ENCODE peak calls at places on chromosomes 11 and 22, in nine cellular contexts. E is bronchial epithelial cell, Y is Caco-2, R is lower lobe of right lung, P is cardiac fibroblast, D is brain microvascular endothelial cell, H is transverse colon, Q is cardiac muscle cell, I is pancreas. U is an unnamed sample.

GRCh38 chr22:22571429-22571828 is 12.4 kb upstream of the PRAME start:
- DNase-seq in E (no peak), Y (no peak), R (no peak), P (no peak), D (no peak), H (no peak), Q (no peak), I (no peak), U (no peak)

GRCh38 chr11:107696140-107696539 is 15.7 kb downstream of the SLN start:
- DNase-seq in E (peak; percentile 93), Y (no peak), R (no peak), P (peak; percentile 90), D (peak; percentile 84), H (no peak), Q (no peak), I (no peak), U (no peak)

GRCh38 chr11:126345759-126346585 is 9.5 kb upstream of the ST3GAL4 start:
- DNase-seq in E (peak; percentile 65), Y (no peak), R (no peak), P (peak; percentile 89), D (peak; percentile 74), H (no peak), Q (no peak), I (peak; percentile 69), U (peak; percentile 43)

GRCh38 chr11:6926208-6927029 is at the start of gene ZNF215:
- DNase-seq in E (peak; percentile 81), Y (no peak), R (peak; percentile 87), P (peak; percentile 89), D (peak; percentile 83), H (peak; percentile 89), Q (peak; percentile 78), I (peak; percentile 78), U (peak; percentile 29)

GRCh38 chr11:69293819-69294505 is at the start of gene MYEOV:
- DNase-seq in E (peak; percentile 46), Y (peak; percentile 73), R (peak; percentile 59), P (no peak), D (no peak), H (peak; percentile 81), Q (no peak), I (peak; percentile 61), U (peak; percentile 93)

GRCh38 chr11:6647282-6647679 is 8.3 kb downstream of the DCHS1 start:
- DNase-seq in E (no peak), Y (no peak), R (no peak), P (peak; percentile 52), D (peak; percentile 29), H (no peak), Q (no peak), I (peak; percentile 11), U (no peak)

GRCh38 chr11:67504950-67505561 is at the start of gene PITPNM1:
- DNase-seq in E (peak; percentile 50), Y (peak; percentile 83), R (peak; percentile 83), P (peak; percentile 70), D (no peak), H (peak; percentile 89), Q (peak; percentile 68), I (peak; percentile 88), U (peak; percentile 81)

GRCh38 chr11:134613646-134614045 is 201.6 kb upstream of the B3GAT1 start:
- DNase-seq in E (no peak), Y (no peak), R (no peak), P (no peak), D (no peak), H (no peak), Q (no peak), I (no peak), U (no peak)

GRCh38 chr11:69292221-69292648 is 1.7 kb upstream of the MYEOV start:
- DNase-seq in E (no peak), Y (no peak), R (peak; percentile 54), P (no peak), D (no peak), H (peak; percentile 50), Q (no peak), I (no peak), U (peak; percentile 24)

DNA sequence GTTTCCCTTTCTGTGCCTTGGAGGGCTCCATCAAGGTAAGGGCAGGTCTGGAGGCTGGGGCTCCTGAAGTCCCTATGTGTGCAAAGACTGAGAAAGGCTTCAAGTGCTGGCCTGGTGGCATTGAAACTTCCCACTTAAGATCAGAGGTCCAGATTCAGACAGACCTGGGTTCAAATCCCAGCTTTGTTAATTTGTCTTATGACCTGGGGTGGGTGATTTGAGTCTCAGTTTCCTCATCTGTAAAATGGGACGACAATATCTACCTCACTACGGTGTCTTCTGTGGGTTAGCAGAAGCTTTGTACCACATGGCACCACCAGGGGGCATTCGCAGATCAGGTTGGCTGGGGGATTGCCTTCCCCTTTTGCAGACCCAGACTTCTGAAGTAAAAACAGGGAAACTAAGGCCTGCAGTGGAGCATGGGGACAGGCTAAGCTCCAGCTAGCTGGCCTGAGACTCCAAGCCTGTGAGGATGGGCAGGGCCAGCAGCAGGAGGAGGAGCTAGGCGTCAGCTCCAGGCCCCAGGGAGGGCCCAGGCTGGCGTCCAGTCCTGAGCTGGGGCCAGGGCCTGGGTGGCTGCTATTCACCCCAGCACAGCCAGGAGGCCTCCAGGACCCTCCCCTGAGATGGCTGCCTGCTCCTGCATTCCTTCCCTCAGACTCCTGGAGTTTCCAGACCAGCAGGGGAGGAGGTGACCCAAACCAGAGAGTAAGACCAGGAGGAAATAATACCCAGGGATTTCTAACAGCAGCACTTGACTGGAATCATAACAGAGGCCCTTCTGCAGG is 1.5 kb downstream of the CASTOR1 start:
- DNase-seq in E (peak; percentile 82), Y (peak; percentile 90), R (peak; percentile 90), P (peak; percentile 97), D (peak; percentile 81), H (peak; percentile 90), Q (peak; percentile 91), I (peak; percentile 86), U (peak; percentile 87)
- TF ChIP-seq CTCF in E (peak; percentile 56), Y (peak; percentile 59), R (peak; percentile 79), P (peak; percentile 70), D (peak; percentile 67), H (peak; percentile 93), Q (peak; percentile 64), I (peak; percentile 61), U (peak; percentile 80)

DNA sequence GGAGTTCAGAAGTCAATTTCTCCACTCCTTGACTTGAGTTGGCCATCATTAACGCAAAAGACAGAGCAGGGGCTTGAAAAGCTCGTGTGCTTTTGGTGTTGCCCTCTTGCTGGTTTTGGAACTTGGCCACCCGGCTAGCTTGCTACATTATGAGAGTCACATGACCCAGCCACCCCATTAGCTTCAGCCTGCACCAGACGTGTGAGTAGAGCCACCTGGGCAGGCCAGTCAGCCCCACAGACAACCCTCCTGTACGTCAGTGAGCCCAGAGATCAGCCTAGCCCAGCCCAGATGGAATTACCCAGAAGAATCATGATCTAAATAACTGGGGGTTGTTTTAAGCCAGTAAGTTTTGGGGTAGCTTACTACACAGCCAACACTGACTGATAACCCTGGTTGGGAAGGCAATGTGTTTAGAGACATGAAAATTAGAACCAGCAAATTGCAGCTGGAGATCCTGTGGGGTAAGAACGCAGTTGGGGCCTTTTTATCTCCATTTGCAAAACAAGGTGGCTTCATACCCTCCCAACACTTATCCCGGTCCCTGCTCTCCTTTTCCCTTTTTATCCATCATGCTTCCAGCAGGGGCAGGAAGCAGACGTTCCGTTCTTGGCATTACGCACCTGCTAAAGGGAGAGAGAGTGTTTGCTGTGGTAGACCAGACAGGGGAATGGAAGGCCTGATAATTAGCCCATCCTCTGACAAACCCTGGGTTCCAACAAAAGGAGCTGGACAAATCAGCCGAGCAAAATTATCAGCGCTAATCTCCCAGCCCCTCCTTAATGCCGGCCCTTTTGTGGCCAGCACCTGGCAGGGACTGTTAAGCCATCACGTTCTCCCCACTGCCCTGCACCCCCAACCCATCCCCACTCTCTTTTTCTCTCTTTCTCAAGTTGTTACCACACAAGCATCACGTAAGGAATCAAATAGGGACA is 548.7 kb upstream of the CADM1 start:
- DNase-seq in E (no peak), Y (no peak), R (no peak), P (no peak), D (no peak), H (no peak), Q (no peak), I (no peak), U (no peak)
- TF ChIP-seq CTCF in E (no peak), Y (no peak), R (no peak), P (no peak), D (no peak), H (no peak), Q (no peak), I (no peak), U (no peak)

DNA sequence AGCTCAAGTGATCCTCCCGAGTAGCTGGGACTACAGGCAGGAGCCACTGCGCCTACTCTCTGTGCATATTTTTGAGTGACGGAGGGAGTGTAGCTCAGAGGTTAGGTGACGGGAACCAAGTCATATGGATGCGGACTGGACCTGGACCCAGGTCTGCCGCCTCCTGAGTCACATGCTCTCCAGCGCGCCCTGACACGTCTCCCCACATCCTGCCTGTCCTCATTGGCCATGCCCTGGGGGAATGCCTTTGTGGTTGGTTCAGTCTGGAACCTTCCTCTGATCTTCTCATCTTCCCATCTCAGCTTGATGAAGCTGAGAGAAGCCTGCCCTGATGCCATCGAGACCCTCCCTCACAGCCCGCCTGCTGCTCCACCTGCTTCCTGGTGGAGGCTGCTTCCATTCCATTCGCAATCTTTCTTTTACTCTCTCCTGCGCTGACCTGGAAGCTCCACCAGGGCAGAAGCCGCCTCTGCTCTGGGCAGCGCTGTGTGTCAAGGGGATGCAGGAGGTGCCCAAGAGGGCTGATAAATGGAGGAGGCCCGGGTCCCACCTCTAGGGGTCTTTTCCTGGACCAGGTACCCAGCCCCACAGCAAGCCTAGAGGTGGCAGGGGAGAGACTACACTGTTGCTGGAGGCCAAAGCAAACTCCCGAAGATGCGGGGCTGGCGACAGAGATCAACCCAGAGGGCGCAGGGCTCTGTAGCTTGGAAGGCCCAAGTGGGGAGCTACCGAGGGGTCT is 13.9 kb upstream of the BAIAP2L2 start:
- DNase-seq in E (peak; percentile 90), Y (no peak), R (no peak), P (no peak), D (no peak), H (no peak), Q (no peak), I (no peak), U (no peak)
- TF ChIP-seq CTCF in E (peak; percentile 17), Y (no peak), R (no peak), P (no peak), D (peak; percentile 14), H (no peak), Q (no peak), I (no peak), U (no peak)

DNA sequence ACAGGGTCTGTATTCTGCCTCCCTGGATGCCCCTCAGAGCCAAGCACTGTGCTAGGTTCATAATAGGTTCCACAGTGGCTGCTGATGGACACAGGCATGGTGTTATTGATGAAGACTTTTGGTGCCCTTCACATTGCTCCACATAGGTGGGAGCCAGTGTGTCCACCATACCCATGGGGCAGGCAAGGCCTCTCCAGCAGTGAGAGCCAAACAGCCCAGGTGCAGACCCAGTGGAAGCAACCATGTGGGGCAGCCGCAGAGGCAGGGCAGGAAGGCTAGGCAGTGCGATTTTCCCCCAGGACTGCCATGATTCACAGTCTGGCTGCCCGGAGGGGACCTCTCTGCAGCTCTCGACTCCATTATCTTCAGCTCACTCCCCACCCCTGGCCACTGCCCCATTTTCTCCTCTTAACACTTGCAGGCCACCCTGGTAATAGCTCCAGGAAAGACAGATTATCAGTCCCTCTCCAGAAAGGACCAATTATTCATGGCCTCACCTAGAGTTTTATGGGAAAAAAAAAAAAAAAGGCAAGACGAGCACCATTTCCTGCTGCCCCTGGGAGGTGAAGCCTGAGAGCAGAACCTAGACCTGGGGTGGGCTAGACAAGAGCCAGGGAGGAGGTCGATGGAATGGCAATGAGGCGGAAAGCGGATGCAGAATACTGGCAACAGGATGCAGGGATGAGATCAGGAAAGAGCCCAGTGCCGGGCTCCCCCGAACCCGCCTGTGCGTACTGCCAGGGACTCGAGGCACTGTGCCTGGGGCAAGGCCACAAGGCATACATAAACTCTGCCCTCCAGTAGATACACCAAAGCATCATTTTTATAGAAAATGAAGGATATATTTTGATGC is 343.0 kb upstream of the NCAM1 start:
- DNase-seq in E (no peak), Y (no peak), R (no peak), P (no peak), D (no peak), H (no peak), Q (no peak), I (no peak), U (no peak)
- TF ChIP-seq CTCF in E (no peak), Y (no peak), R (no peak), P (no peak), D (no peak), H (no peak), Q (no peak), I (no peak), U (no peak)